ENCODE peak calls at places on chromosomes 5 and 9, in four cellular contexts. One of them, this sample, is unnamed.

GRCh38 chr5:176692835-176693476 is 45.7 kb downstream of the TSPAN17 start:
- DNase-seq in stimulated activated CD8-positive, alpha-beta memory T cell treated with anti-CD3 and anti-CD28 coated beads, Interleukin-15, amount 100 ng/mL, for 1 hour: no peak
- DNase-seq in breast epithelium: peak
- DNase-seq in PC-9: peak
- DNase-seq in this sample: no peak

GRCh38 chr5:36177154-36177553 is 25.2 kb downstream of the SKP2 start:
- DNase-seq in stimulated activated CD8-positive, alpha-beta memory T cell treated with anti-CD3 and anti-CD28 coated beads, Interleukin-15, amount 100 ng/mL, for 1 hour: no peak
- DNase-seq in breast epithelium: no peak
- DNase-seq in PC-9: no peak
- DNase-seq in this sample: no peak

GRCh38 chr9:129983891-129984290 is 59.1 kb downstream of the FNBP1 start:
- DNase-seq in stimulated activated CD8-positive, alpha-beta memory T cell treated with anti-CD3 and anti-CD28 coated beads, Interleukin-15, amount 100 ng/mL, for 1 hour: no peak
- DNase-seq in breast epithelium: no peak
- DNase-seq in PC-9: no peak
- DNase-seq in this sample: no peak

GRCh38 chr5:93675458-93676450 is 65.6 kb downstream of the POU5F2 start:
- DNase-seq in stimulated activated CD8-positive, alpha-beta memory T cell treated with anti-CD3 and anti-CD28 coated beads, Interleukin-15, amount 100 ng/mL, for 1 hour: no peak
- DNase-seq in breast epithelium: no peak
- DNase-seq in PC-9: no peak
- DNase-seq in this sample: no peak

GRCh38 chr5:115086473-115086872 is 83.2 kb downstream of the TRIM36 start:
- DNase-seq in stimulated activated CD8-positive, alpha-beta memory T cell treated with anti-CD3 and anti-CD28 coated beads, Interleukin-15, amount 100 ng/mL, for 1 hour: no peak
- DNase-seq in breast epithelium: no peak
- DNase-seq in PC-9: no peak
- DNase-seq in this sample: no peak

GRCh38 chr9:136482046-136482792 is 621 bp downstream of the SEC16A start:
- DNase-seq in stimulated activated CD8-positive, alpha-beta memory T cell treated with anti-CD3 and anti-CD28 coated beads, Interleukin-15, amount 100 ng/mL, for 1 hour: no peak
- DNase-seq in breast epithelium: peak
- DNase-seq in PC-9: no peak
- DNase-seq in this sample: peak

GRCh38 chr5:143447983-143448382 is 44.5 kb upstream of the NR3C1 start:
- DNase-seq in stimulated activated CD8-positive, alpha-beta memory T cell treated with anti-CD3 and anti-CD28 coated beads, Interleukin-15, amount 100 ng/mL, for 1 hour: no peak
- DNase-seq in breast epithelium: no peak
- DNase-seq in PC-9: no peak
- DNase-seq in this sample: no peak

GRCh38 chr5:13992795-13993194 is 48.3 kb upstream of the DNAH5 start:
- DNase-seq in stimulated activated CD8-positive, alpha-beta memory T cell treated with anti-CD3 and anti-CD28 coated beads, Interleukin-15, amount 100 ng/mL, for 1 hour: no peak
- DNase-seq in breast epithelium: no peak
- DNase-seq in PC-9: no peak
- DNase-seq in this sample: no peak

GRCh38 chr9:89597711-89598707 is 6.8 kb upstream of the GADD45G start:
- DNase-seq in stimulated activated CD8-positive, alpha-beta memory T cell treated with anti-CD3 and anti-CD28 coated beads, Interleukin-15, amount 100 ng/mL, for 1 hour: no peak
- DNase-seq in breast epithelium: peak
- DNase-seq in PC-9: no peak
- DNase-seq in this sample: no peak

GRCh38 chr9:112032009-112032408 is 135.4 kb downstream of the UGCG start:
- DNase-seq in stimulated activated CD8-positive, alpha-beta memory T cell treated with anti-CD3 and anti-CD28 coated beads, Interleukin-15, amount 100 ng/mL, for 1 hour: no peak
- DNase-seq in breast epithelium: no peak
- DNase-seq in PC-9: no peak
- DNase-seq in this sample: no peak

GRCh38 chr5:35046754-35047153 is 995 bp downstream of the AGXT2 start:
- DNase-seq in stimulated activated CD8-positive, alpha-beta memory T cell treated with anti-CD3 and anti-CD28 coated beads, Interleukin-15, amount 100 ng/mL, for 1 hour: no peak
- DNase-seq in breast epithelium: no peak
- DNase-seq in PC-9: no peak
- DNase-seq in this sample: no peak

GRCh38 chr9:519579-519978 is 304.9 kb downstream of the DOCK8 start:
- DNase-seq in stimulated activated CD8-positive, alpha-beta memory T cell treated with anti-CD3 and anti-CD28 coated beads, Interleukin-15, amount 100 ng/mL, for 1 hour: no peak
- DNase-seq in breast epithelium: no peak
- DNase-seq in PC-9: no peak
- DNase-seq in this sample: no peak

GRCh38 chr9:111605041-111605559 is 5.7 kb upstream of the PTGR1 start:
- DNase-seq in stimulated activated CD8-positive, alpha-beta memory T cell treated with anti-CD3 and anti-CD28 coated beads, Interleukin-15, amount 100 ng/mL, for 1 hour: no peak
- DNase-seq in breast epithelium: no peak
- DNase-seq in PC-9: no peak
- DNase-seq in this sample: no peak

GRCh38 chr9:86713456-86713855 is 233.8 kb downstream of the GAS1 start:
- DNase-seq in stimulated activated CD8-positive, alpha-beta memory T cell treated with anti-CD3 and anti-CD28 coated beads, Interleukin-15, amount 100 ng/mL, for 1 hour: no peak
- DNase-seq in breast epithelium: no peak
- DNase-seq in PC-9: peak
- DNase-seq in this sample: no peak

GRCh38 chr5:4909086-4909485 is 231.0 kb upstream of the ADAMTS16 start:
- DNase-seq in stimulated activated CD8-positive, alpha-beta memory T cell treated with anti-CD3 and anti-CD28 coated beads, Interleukin-15, amount 100 ng/mL, for 1 hour: no peak
- DNase-seq in breast epithelium: no peak
- DNase-seq in PC-9: no peak
- DNase-seq in this sample: no peak

GRCh38 chr9:114002986-114003740 is 74.9 kb downstream of the AMBP start:
- DNase-seq in stimulated activated CD8-positive, alpha-beta memory T cell treated with anti-CD3 and anti-CD28 coated beads, Interleukin-15, amount 100 ng/mL, for 1 hour: no peak
- DNase-seq in breast epithelium: no peak
- DNase-seq in PC-9: no peak
- DNase-seq in this sample: peak

GRCh38 chr9:107485451-107486043 is 4.0 kb downstream of the KLF4 start:
- DNase-seq in stimulated activated CD8-positive, alpha-beta memory T cell treated with anti-CD3 and anti-CD28 coated beads, Interleukin-15, amount 100 ng/mL, for 1 hour: no peak
- DNase-seq in breast epithelium: no peak
- DNase-seq in PC-9: no peak
- DNase-seq in this sample: no peak

GRCh38 chr5:1908931-1909330 is 26.2 kb upstream of the IRX4 start:
- DNase-seq in stimulated activated CD8-positive, alpha-beta memory T cell treated with anti-CD3 and anti-CD28 coated beads, Interleukin-15, amount 100 ng/mL, for 1 hour: no peak
- DNase-seq in breast epithelium: no peak
- DNase-seq in PC-9: no peak
- DNase-seq in this sample: no peak

GRCh38 chr5:38979535-38979934 is 94.7 kb downstream of the RICTOR start:
- DNase-seq in stimulated activated CD8-positive, alpha-beta memory T cell treated with anti-CD3 and anti-CD28 coated beads, Interleukin-15, amount 100 ng/mL, for 1 hour: no peak
- DNase-seq in breast epithelium: no peak
- DNase-seq in PC-9: no peak
- DNase-seq in this sample: no peak

GRCh38 chr5:95949810-95950209 is 11.8 kb downstream of the ELL2 start:
- DNase-seq in stimulated activated CD8-positive, alpha-beta memory T cell treated with anti-CD3 and anti-CD28 coated beads, Interleukin-15, amount 100 ng/mL, for 1 hour: no peak
- DNase-seq in breast epithelium: no peak
- DNase-seq in PC-9: no peak
- DNase-seq in this sample: no peak

GRCh38 chr9:96503918-96504317 is 53.9 kb downstream of the HABP4 start:
- DNase-seq in stimulated activated CD8-positive, alpha-beta memory T cell treated with anti-CD3 and anti-CD28 coated beads, Interleukin-15, amount 100 ng/mL, for 1 hour: no peak
- DNase-seq in breast epithelium: no peak
- DNase-seq in PC-9: no peak
- DNase-seq in this sample: no peak

GRCh38 chr9:98365227-98365669 is 109.8 kb upstream of the TBC1D2 start:
- DNase-seq in stimulated activated CD8-positive, alpha-beta memory T cell treated with anti-CD3 and anti-CD28 coated beads, Interleukin-15, amount 100 ng/mL, for 1 hour: no peak
- DNase-seq in breast epithelium: no peak
- DNase-seq in PC-9: no peak
- DNase-seq in this sample: no peak